ENCODE peak calls at places on chromosomes 12 and 14, in seven cellular contexts. F is CD4-positive, alpha-beta memory T cell; P is AG09319; E is foreskin keratinocyte; X is cortex of kidney; W is HTR-8/SVneo; O is right lobe of liver. H is an unnamed sample.

GRCh38 chr12:76290963-76291859 is 57.0 kb downstream of the BBS10 start:
- DNase-seq in W (no peak), E (no peak), F (no peak), P (no peak), O (no peak), X (no peak), H (no peak)

GRCh38 chr12:25677180-25677937 is 124.3 kb upstream of the LMNTD1 start:
- DNase-seq in W (peak), E (no peak), P (no peak), X (no peak), O (no peak), F (no peak), H (no peak)

GRCh38 chr14:88422036-88422435 is 36.6 kb downstream of the SPATA7 start:
- DNase-seq in X (no peak), O (no peak), W (no peak), F (no peak), P (no peak), E (no peak), H (no peak)

GRCh38 chr12:19251481-19251880 is 121.9 kb downstream of the PLEKHA5 start:
- DNase-seq in E (no peak), O (no peak), X (no peak), F (no peak), P (no peak), W (no peak), H (no peak)

GRCh38 chr12:3278681-3279414 is 201.7 kb downstream of the TSPAN9 start:
- DNase-seq in X (no peak), W (no peak), F (no peak), P (no peak), E (no peak), O (no peak), H (no peak)

GRCh38 chr12:84920331-84920730 is 7.7 kb upstream of the SLC6A15 start:
- DNase-seq in F (no peak), E (peak), O (no peak), X (no peak), P (no peak), W (no peak), H (no peak)

GRCh38 chr12:86666311-86666710 is 410.1 kb upstream of the MGAT4C start:
- DNase-seq in O (no peak), E (no peak), P (no peak), F (no peak), X (no peak), W (no peak), H (no peak)

GRCh38 chr12:65728913-65729793 is 95.1 kb upstream of the HMGA2 start:
- DNase-seq in P (no peak), X (no peak), O (no peak), W (no peak), F (no peak), E (no peak), H (no peak)